ENCODE peak calls at places on chromosomes 1 and 21, in eight cellular contexts. K, U, Y, X, A, E, Z and R are unnamed samples.

GRCh38 chr1:85109475-85109874 is 61.2 kb upstream of the MCOLN3 start:
- DNase-seq in K (no peak), U (peak), Y (peak), X (peak), A (peak), E (peak), Z (peak), R (no peak)

GRCh38 chr1:204730826-204731459 is 45.4 kb upstream of the LRRN2 start:
- DNase-seq in K (no peak), U (no peak), Y (no peak), X (no peak), A (no peak), E (no peak), Z (no peak), R (no peak)

GRCh38 chr1:86183711-86184252 is 27.2 kb upstream of the COL24A1 start:
- DNase-seq in K (no peak), U (no peak), Y (no peak), X (peak), A (no peak), E (no peak), Z (no peak), R (no peak)

GRCh38 chr1:24912359-24913273 is 17.5 kb downstream of the RUNX3 start:
- DNase-seq in K (no peak), U (no peak), Y (no peak), X (no peak), A (no peak), E (no peak), Z (no peak), R (no peak)

GRCh38 chr1:33366766-33367487 is 46.0 kb upstream of the A3GALT2 start:
- DNase-seq in K (no peak), U (no peak), Y (no peak), X (no peak), A (no peak), E (no peak), Z (no peak), R (no peak)

GRCh38 chr1:184624626-184625025 is 130.0 kb downstream of the EDEM3 start:
- DNase-seq in K (no peak), U (no peak), Y (no peak), X (no peak), A (no peak), E (no peak), Z (no peak), R (no peak)

GRCh38 chr1:212712451-212713303 is 13.0 kb upstream of the BATF3 start:
- DNase-seq in K (no peak), U (no peak), Y (no peak), X (peak), A (no peak), E (peak), Z (peak), R (no peak)

GRCh38 chr21:33856893-33857527 is 58.6 kb downstream of the ATP5PO start:
- DNase-seq in K (no peak), U (no peak), Y (no peak), X (no peak), A (no peak), E (no peak), Z (no peak), R (no peak)

GRCh38 chr1:111833334-111833733 is 77.6 kb downstream of the DDX20 start:
- DNase-seq in K (no peak), U (no peak), Y (no peak), X (peak), A (no peak), E (peak), Z (no peak), R (no peak)

GRCh38 chr1:178530037-178530402 is 17.1 kb downstream of the TEX35 start:
- DNase-seq in K (peak), U (no peak), Y (no peak), X (peak), A (no peak), E (peak), Z (no peak), R (no peak)

GRCh38 chr21:35361984-35362383 is 312.9 kb upstream of the RUNX1 start:
- DNase-seq in K (no peak), U (no peak), Y (no peak), X (no peak), A (no peak), E (no peak), Z (no peak), R (no peak)

GRCh38 chr1:232368821-232369321 is 261.1 kb downstream of the SIPA1L2 start:
- DNase-seq in K (no peak), U (no peak), Y (no peak), X (no peak), A (no peak), E (no peak), Z (no peak), R (no peak)

GRCh38 chr21:32538147-32538792 is 47.1 kb downstream of the TCP10L start:
- DNase-seq in K (no peak), U (no peak), Y (no peak), X (no peak), A (no peak), E (no peak), Z (no peak), R (no peak)

GRCh38 chr1:206736878-206737728 is 33.5 kb upstream of the IL19 start:
- DNase-seq in K (no peak), U (no peak), Y (no peak), X (no peak), A (no peak), E (no peak), Z (no peak), R (no peak)

GRCh38 chr1:168688679-168689657 is 40.0 kb downstream of the DPT start:
- DNase-seq in K (no peak), U (no peak), Y (no peak), X (no peak), A (no peak), E (no peak), Z (no peak), R (no peak)

GRCh38 chr1:233327938-233328660 is 575 bp downstream of the MAP3K21 start:
- DNase-seq in K (peak), U (no peak), Y (peak), X (no peak), A (no peak), E (no peak), Z (peak), R (no peak)

GRCh38 chr1:116950497-116951174 is 40.9 kb downstream of the PTGFRN start:
- DNase-seq in K (no peak), U (peak), Y (no peak), X (peak), A (no peak), E (peak), Z (no peak), R (no peak)

GRCh38 chr1:67001682-67002425 is 52.1 kb downstream of the SLC35D1 start:
- DNase-seq in K (no peak), U (no peak), Y (no peak), X (no peak), A (no peak), E (no peak), Z (no peak), R (no peak)

GRCh38 chr1:94300731-94301130 is 63.3 kb upstream of the ARHGAP29 start:
- DNase-seq in K (no peak), U (no peak), Y (no peak), X (no peak), A (no peak), E (no peak), Z (no peak), R (no peak)

GRCh38 chr1:221741364-221741970 is 422 bp downstream of the DUSP10 start:
- DNase-seq in K (peak), U (peak), Y (no peak), X (no peak), A (no peak), E (no peak), Z (no peak), R (no peak)

GRCh38 chr1:218304281-218305039 is 19.4 kb downstream of the RRP15 start:
- DNase-seq in K (no peak), U (peak), Y (no peak), X (peak), A (no peak), E (peak), Z (no peak), R (no peak)

GRCh38 chr1:50023292-50024159 is at the start of gene AGBL4:
- DNase-seq in K (peak), U (peak), Y (no peak), X (peak), A (no peak), E (no peak), Z (no peak), R (no peak)

GRCh38 chr1:240803151-240803550 is 191.2 kb upstream of the GREM2 start:
- DNase-seq in K (no peak), U (no peak), Y (no peak), X (peak), A (peak), E (peak), Z (no peak), R (no peak)

GRCh38 chr21:17726047-17726446 is 93.1 kb downstream of the C21orf91 start:
- DNase-seq in K (no peak), U (no peak), Y (peak), X (peak), A (no peak), E (no peak), Z (no peak), R (no peak)

DNA sequence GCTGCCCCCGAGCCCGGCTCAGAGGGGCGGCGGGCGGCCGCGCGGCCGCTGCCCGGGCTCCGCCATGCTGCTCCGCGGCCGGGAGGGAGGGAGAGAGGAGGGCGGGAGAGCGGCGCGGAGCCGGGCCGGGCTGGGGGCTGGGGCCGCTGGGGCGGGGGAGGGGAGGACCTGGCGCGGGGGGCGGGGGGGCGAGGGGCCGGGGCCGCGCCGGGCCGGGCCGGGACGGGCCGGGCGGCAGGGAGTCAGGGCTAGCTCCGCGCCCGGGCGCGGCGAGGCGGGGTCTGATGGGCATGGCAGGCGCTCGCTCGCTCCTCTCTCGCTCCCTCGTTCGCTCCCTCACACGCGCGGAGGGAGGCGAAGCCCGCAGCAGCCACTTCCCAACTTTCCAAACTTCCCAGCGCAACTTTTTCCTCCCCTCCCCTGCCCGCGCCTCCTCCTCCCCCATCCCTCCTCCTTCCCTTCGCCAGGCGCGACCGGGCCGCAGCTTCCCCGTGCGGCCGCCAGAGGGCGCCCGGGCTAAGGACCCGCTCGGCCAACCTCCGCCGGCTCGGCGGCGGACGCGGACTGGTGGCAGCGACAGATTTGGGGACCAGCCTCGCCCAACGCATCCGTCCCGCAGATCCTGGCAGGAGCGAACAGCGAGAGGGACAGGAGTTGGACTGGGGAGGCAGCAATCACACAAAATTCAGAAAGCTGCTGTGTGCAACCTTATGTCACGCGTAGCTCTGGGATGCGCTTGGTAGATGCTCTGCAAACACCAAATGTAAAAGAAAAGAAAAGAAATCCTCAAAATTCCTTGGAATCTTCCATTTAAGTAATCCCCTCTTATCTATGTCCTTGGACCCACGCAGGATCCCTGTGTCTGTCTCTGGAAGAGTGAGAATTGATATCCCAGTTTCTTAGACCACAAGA is at the start of gene TRABD2B:
- DNase-seq in K (peak), U (peak), Y (peak), X (peak), A (no peak), E (peak), Z (peak), R (no peak)
- H3K4me3 ChIP-seq in K (peak), U (peak), Y (no peak), X (peak), A (peak), E (peak), Z (no peak), R (no peak)

GRCh38 chr1:8342325-8342724 is 24.4 kb downstream of the SLC45A1 start:
- DNase-seq in K (no peak), U (no peak), Y (no peak), X (no peak), A (peak), E (no peak), Z (no peak), R (no peak)
- TF ChIP-seq CTCF in K (no peak), U (no peak), Y (no peak), X (no peak), A (peak), E (no peak), Z (no peak), R (no peak)

DNA sequence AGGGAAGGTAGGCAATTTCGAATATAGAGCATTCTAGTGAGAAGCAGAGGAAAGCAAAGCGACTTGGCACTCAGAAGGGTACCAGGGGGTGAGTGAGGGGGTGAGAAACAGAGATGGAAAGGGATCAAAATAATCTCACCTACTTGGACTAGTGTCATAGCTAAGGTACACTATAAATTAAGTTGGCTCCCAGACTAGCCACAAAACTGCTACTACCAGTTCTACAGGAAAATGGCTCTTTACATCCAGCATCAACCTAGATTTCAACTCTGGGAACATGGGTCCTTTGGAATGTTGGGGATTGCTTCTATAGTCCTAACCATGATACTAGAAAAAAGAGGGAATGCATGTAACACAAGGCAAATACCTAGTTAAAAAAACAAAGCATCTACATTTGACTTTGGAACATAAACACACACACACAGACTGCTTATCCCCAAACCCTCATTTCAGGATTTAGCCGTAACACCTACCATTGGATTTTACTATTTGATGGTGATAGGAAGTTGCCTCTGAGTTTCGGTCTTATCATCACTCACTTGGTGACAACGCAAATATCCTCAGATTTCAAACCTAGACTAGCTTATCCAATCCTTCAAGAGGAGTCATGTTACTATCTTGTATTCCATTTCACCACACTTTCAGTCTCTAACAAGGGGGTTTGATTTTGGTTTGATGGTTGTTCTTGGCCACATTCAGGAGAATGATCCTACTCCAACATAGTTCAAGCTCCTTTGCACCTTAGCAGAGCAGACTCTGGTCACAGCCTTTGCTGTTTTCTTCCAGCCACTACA is 5.6 kb downstream of the ZBTB21 start:
- DNase-seq in K (no peak), U (no peak), Y (no peak), X (no peak), A (no peak), E (no peak), Z (no peak), R (no peak)
- H3K4me3 ChIP-seq in K (no peak), U (no peak), Y (no peak), X (no peak), A (no peak), E (no peak), Z (no peak), R (no peak)

DNA sequence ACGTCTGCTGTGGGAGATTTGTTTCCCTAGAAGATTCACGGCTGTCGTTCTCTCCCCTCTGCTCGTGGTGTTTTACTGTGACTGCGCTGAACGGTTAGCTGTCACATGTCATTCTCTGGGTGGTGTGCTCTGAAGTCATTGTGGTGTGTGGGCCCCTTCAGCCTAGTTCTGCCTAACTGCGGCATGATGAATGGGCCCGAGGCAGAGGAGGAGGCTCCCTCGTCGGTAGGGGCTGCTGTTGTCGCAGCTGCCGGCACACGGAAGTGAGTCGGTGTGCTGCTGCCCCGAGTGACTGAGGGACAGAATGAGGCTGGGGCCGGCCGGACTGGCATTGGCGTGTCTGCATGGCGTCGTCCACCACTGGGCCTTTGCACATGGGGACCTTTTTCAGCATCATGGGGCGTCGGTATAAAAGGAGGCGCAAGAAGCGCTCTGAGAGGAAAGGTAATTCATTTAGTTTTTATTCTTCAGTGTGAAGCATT is 77.9 kb downstream of the ADARB1 start:
- DNase-seq in K (peak), U (no peak), Y (peak), X (no peak), A (no peak), E (no peak), Z (peak), R (peak)
- TF ChIP-seq CTCF in K (peak), U (no peak), Y (peak), X (peak), A (no peak), E (no peak), Z (peak), R (peak)